ENCODE peak calls at places on chromosomes 6 and 20, in eight cellular contexts. One of them, this sample, is unnamed.

GRCh38 chr6:145139451-145139850 is 595.9 kb downstream of the EPM2A start:
- DNase-seq in skeletal muscle cell: peak
- DNase-seq in AG04449: no peak
- DNase-seq in activated CD8-positive, alpha-beta memory T cell treated with anti-CD3 and anti-CD28 coated beads for 24 hours: no peak
- DNase-seq in activated naive CD8-positive, alpha-beta T cell treated with anti-CD3 and anti-CD28 coated beads, Interleukin-2, amount 10 ng/mL, durations not matched to agents 7 days and 5 days: no peak
- DNase-seq in NAMALWA: no peak
- DNase-seq in LoVo: no peak
- DNase-seq in stimulated activated CD4-positive, alpha-beta T cell treated with anti-CD3 and anti-CD28 coated beads, Interleukin-4, amount 100 ng/mL, for 48 hours: no peak
- DNase-seq in this sample: no peak

GRCh38 chr6:157272866-157273755 is 50.2 kb downstream of the TMEM242 start:
- DNase-seq in LoVo: no peak
- DNase-seq in AG04449: no peak
- DNase-seq in skeletal muscle cell: no peak
- DNase-seq in stimulated activated CD4-positive, alpha-beta T cell treated with anti-CD3 and anti-CD28 coated beads, Interleukin-4, amount 100 ng/mL, for 48 hours: no peak
- DNase-seq in activated CD8-positive, alpha-beta memory T cell treated with anti-CD3 and anti-CD28 coated beads for 24 hours: peak
- DNase-seq in NAMALWA: peak
- DNase-seq in activated naive CD8-positive, alpha-beta T cell treated with anti-CD3 and anti-CD28 coated beads, Interleukin-2, amount 10 ng/mL, durations not matched to agents 7 days and 5 days: no peak
- DNase-seq in this sample: no peak

GRCh38 chr20:47540443-47541354 is 39.0 kb downstream of the NCOA3 start:
- DNase-seq in skeletal muscle cell: no peak
- DNase-seq in LoVo: peak
- DNase-seq in activated CD8-positive, alpha-beta memory T cell treated with anti-CD3 and anti-CD28 coated beads for 24 hours: no peak
- DNase-seq in AG04449: no peak
- DNase-seq in NAMALWA: peak
- DNase-seq in activated naive CD8-positive, alpha-beta T cell treated with anti-CD3 and anti-CD28 coated beads, Interleukin-2, amount 10 ng/mL, durations not matched to agents 7 days and 5 days: no peak
- DNase-seq in stimulated activated CD4-positive, alpha-beta T cell treated with anti-CD3 and anti-CD28 coated beads, Interleukin-4, amount 100 ng/mL, for 48 hours: no peak
- DNase-seq in this sample: no peak

GRCh38 chr6:117487831-117488230 is 5.4 kb downstream of the DCBLD1 start:
- DNase-seq in stimulated activated CD4-positive, alpha-beta T cell treated with anti-CD3 and anti-CD28 coated beads, Interleukin-4, amount 100 ng/mL, for 48 hours: no peak
- DNase-seq in NAMALWA: no peak
- DNase-seq in LoVo: no peak
- DNase-seq in activated CD8-positive, alpha-beta memory T cell treated with anti-CD3 and anti-CD28 coated beads for 24 hours: no peak
- DNase-seq in AG04449: no peak
- DNase-seq in skeletal muscle cell: no peak
- DNase-seq in activated naive CD8-positive, alpha-beta T cell treated with anti-CD3 and anti-CD28 coated beads, Interleukin-2, amount 10 ng/mL, durations not matched to agents 7 days and 5 days: no peak
- DNase-seq in this sample: no peak

GRCh38 chr6:160276126-160276525 is 17.5 kb upstream of the SLC22A2 start:
- DNase-seq in stimulated activated CD4-positive, alpha-beta T cell treated with anti-CD3 and anti-CD28 coated beads, Interleukin-4, amount 100 ng/mL, for 48 hours: no peak
- DNase-seq in AG04449: no peak
- DNase-seq in LoVo: no peak
- DNase-seq in activated naive CD8-positive, alpha-beta T cell treated with anti-CD3 and anti-CD28 coated beads, Interleukin-2, amount 10 ng/mL, durations not matched to agents 7 days and 5 days: no peak
- DNase-seq in skeletal muscle cell: no peak
- DNase-seq in activated CD8-positive, alpha-beta memory T cell treated with anti-CD3 and anti-CD28 coated beads for 24 hours: no peak
- DNase-seq in NAMALWA: no peak
- DNase-seq in this sample: no peak

GRCh38 chr6:144749263-144749662 is 464.1 kb downstream of the UTRN start:
- DNase-seq in AG04449: no peak
- DNase-seq in skeletal muscle cell: no peak
- DNase-seq in NAMALWA: no peak
- DNase-seq in activated naive CD8-positive, alpha-beta T cell treated with anti-CD3 and anti-CD28 coated beads, Interleukin-2, amount 10 ng/mL, durations not matched to agents 7 days and 5 days: no peak
- DNase-seq in LoVo: no peak
- DNase-seq in activated CD8-positive, alpha-beta memory T cell treated with anti-CD3 and anti-CD28 coated beads for 24 hours: no peak
- DNase-seq in stimulated activated CD4-positive, alpha-beta T cell treated with anti-CD3 and anti-CD28 coated beads, Interleukin-4, amount 100 ng/mL, for 48 hours: no peak
- DNase-seq in this sample: no peak

GRCh38 chr6:386688-387266 is 4.8 kb upstream of the IRF4 start:
- DNase-seq in LoVo: no peak
- DNase-seq in NAMALWA: no peak
- DNase-seq in stimulated activated CD4-positive, alpha-beta T cell treated with anti-CD3 and anti-CD28 coated beads, Interleukin-4, amount 100 ng/mL, for 48 hours: no peak
- DNase-seq in activated CD8-positive, alpha-beta memory T cell treated with anti-CD3 and anti-CD28 coated beads for 24 hours: no peak
- DNase-seq in skeletal muscle cell: no peak
- DNase-seq in AG04449: no peak
- DNase-seq in activated naive CD8-positive, alpha-beta T cell treated with anti-CD3 and anti-CD28 coated beads, Interleukin-2, amount 10 ng/mL, durations not matched to agents 7 days and 5 days: no peak
- DNase-seq in this sample: no peak

GRCh38 chr6:71367763-71368162 is 79.2 kb downstream of the OGFRL1 start:
- DNase-seq in NAMALWA: no peak
- DNase-seq in skeletal muscle cell: no peak
- DNase-seq in AG04449: no peak
- DNase-seq in stimulated activated CD4-positive, alpha-beta T cell treated with anti-CD3 and anti-CD28 coated beads, Interleukin-4, amount 100 ng/mL, for 48 hours: no peak
- DNase-seq in LoVo: peak
- DNase-seq in activated CD8-positive, alpha-beta memory T cell treated with anti-CD3 and anti-CD28 coated beads for 24 hours: no peak
- DNase-seq in activated naive CD8-positive, alpha-beta T cell treated with anti-CD3 and anti-CD28 coated beads, Interleukin-2, amount 10 ng/mL, durations not matched to agents 7 days and 5 days: no peak
- DNase-seq in this sample: no peak

GRCh38 chr6:35780719-35781118 is at the start of gene CLPSL1:
- DNase-seq in AG04449: no peak
- DNase-seq in NAMALWA: no peak
- DNase-seq in activated naive CD8-positive, alpha-beta T cell treated with anti-CD3 and anti-CD28 coated beads, Interleukin-2, amount 10 ng/mL, durations not matched to agents 7 days and 5 days: no peak
- DNase-seq in stimulated activated CD4-positive, alpha-beta T cell treated with anti-CD3 and anti-CD28 coated beads, Interleukin-4, amount 100 ng/mL, for 48 hours: no peak
- DNase-seq in skeletal muscle cell: no peak
- DNase-seq in LoVo: no peak
- DNase-seq in activated CD8-positive, alpha-beta memory T cell treated with anti-CD3 and anti-CD28 coated beads for 24 hours: no peak
- DNase-seq in this sample: no peak

GRCh38 chr6:165446331-165446730 is 136.9 kb upstream of the C6orf118 start:
- DNase-seq in skeletal muscle cell: no peak
- DNase-seq in AG04449: no peak
- DNase-seq in NAMALWA: no peak
- DNase-seq in activated naive CD8-positive, alpha-beta T cell treated with anti-CD3 and anti-CD28 coated beads, Interleukin-2, amount 10 ng/mL, durations not matched to agents 7 days and 5 days: no peak
- DNase-seq in activated CD8-positive, alpha-beta memory T cell treated with anti-CD3 and anti-CD28 coated beads for 24 hours: no peak
- DNase-seq in LoVo: no peak
- DNase-seq in stimulated activated CD4-positive, alpha-beta T cell treated with anti-CD3 and anti-CD28 coated beads, Interleukin-4, amount 100 ng/mL, for 48 hours: no peak
- DNase-seq in this sample: no peak

GRCh38 chr6:27593200-27593818 is 120.4 kb upstream of the ZNF184 start:
- DNase-seq in AG04449: no peak
- DNase-seq in activated CD8-positive, alpha-beta memory T cell treated with anti-CD3 and anti-CD28 coated beads for 24 hours: no peak
- DNase-seq in LoVo: no peak
- DNase-seq in stimulated activated CD4-positive, alpha-beta T cell treated with anti-CD3 and anti-CD28 coated beads, Interleukin-4, amount 100 ng/mL, for 48 hours: no peak
- DNase-seq in skeletal muscle cell: no peak
- DNase-seq in NAMALWA: no peak
- DNase-seq in activated naive CD8-positive, alpha-beta T cell treated with anti-CD3 and anti-CD28 coated beads, Interleukin-2, amount 10 ng/mL, durations not matched to agents 7 days and 5 days: no peak
- DNase-seq in this sample: no peak

GRCh38 chr6:150723857-150724256 is 124.2 kb downstream of the PLEKHG1 start:
- DNase-seq in LoVo: no peak
- DNase-seq in skeletal muscle cell: no peak
- DNase-seq in activated CD8-positive, alpha-beta memory T cell treated with anti-CD3 and anti-CD28 coated beads for 24 hours: no peak
- DNase-seq in AG04449: no peak
- DNase-seq in NAMALWA: no peak
- DNase-seq in stimulated activated CD4-positive, alpha-beta T cell treated with anti-CD3 and anti-CD28 coated beads, Interleukin-4, amount 100 ng/mL, for 48 hours: no peak
- DNase-seq in activated naive CD8-positive, alpha-beta T cell treated with anti-CD3 and anti-CD28 coated beads, Interleukin-2, amount 10 ng/mL, durations not matched to agents 7 days and 5 days: no peak
- DNase-seq in this sample: no peak

GRCh38 chr6:169763881-169764280 is 12.5 kb downstream of the ERMARD start:
- DNase-seq in NAMALWA: no peak
- DNase-seq in stimulated activated CD4-positive, alpha-beta T cell treated with anti-CD3 and anti-CD28 coated beads, Interleukin-4, amount 100 ng/mL, for 48 hours: no peak
- DNase-seq in AG04449: no peak
- DNase-seq in skeletal muscle cell: no peak
- DNase-seq in activated CD8-positive, alpha-beta memory T cell treated with anti-CD3 and anti-CD28 coated beads for 24 hours: no peak
- DNase-seq in LoVo: no peak
- DNase-seq in activated naive CD8-positive, alpha-beta T cell treated with anti-CD3 and anti-CD28 coated beads, Interleukin-2, amount 10 ng/mL, durations not matched to agents 7 days and 5 days: no peak
- DNase-seq in this sample: no peak

GRCh38 chr20:35404614-35405259 is 7.0 kb downstream of the UQCC1 start:
- DNase-seq in NAMALWA: peak
- DNase-seq in skeletal muscle cell: no peak
- DNase-seq in activated naive CD8-positive, alpha-beta T cell treated with anti-CD3 and anti-CD28 coated beads, Interleukin-2, amount 10 ng/mL, durations not matched to agents 7 days and 5 days: no peak
- DNase-seq in LoVo: no peak
- DNase-seq in activated CD8-positive, alpha-beta memory T cell treated with anti-CD3 and anti-CD28 coated beads for 24 hours: no peak
- DNase-seq in AG04449: no peak
- DNase-seq in stimulated activated CD4-positive, alpha-beta T cell treated with anti-CD3 and anti-CD28 coated beads, Interleukin-4, amount 100 ng/mL, for 48 hours: no peak
- DNase-seq in this sample: no peak

GRCh38 chr20:63500151-63500901 is 1.4 kb upstream of the EEF1A2 start:
- DNase-seq in skeletal muscle cell: no peak
- DNase-seq in stimulated activated CD4-positive, alpha-beta T cell treated with anti-CD3 and anti-CD28 coated beads, Interleukin-4, amount 100 ng/mL, for 48 hours: no peak
- DNase-seq in AG04449: no peak
- DNase-seq in activated CD8-positive, alpha-beta memory T cell treated with anti-CD3 and anti-CD28 coated beads for 24 hours: no peak
- DNase-seq in activated naive CD8-positive, alpha-beta T cell treated with anti-CD3 and anti-CD28 coated beads, Interleukin-2, amount 10 ng/mL, durations not matched to agents 7 days and 5 days: peak
- DNase-seq in LoVo: no peak
- DNase-seq in NAMALWA: no peak
- DNase-seq in this sample: no peak

GRCh38 chr6:147905721-147906120 is 397.2 kb downstream of the SAMD5 start:
- DNase-seq in activated CD8-positive, alpha-beta memory T cell treated with anti-CD3 and anti-CD28 coated beads for 24 hours: no peak
- DNase-seq in NAMALWA: no peak
- DNase-seq in AG04449: peak
- DNase-seq in stimulated activated CD4-positive, alpha-beta T cell treated with anti-CD3 and anti-CD28 coated beads, Interleukin-4, amount 100 ng/mL, for 48 hours: no peak
- DNase-seq in skeletal muscle cell: peak
- DNase-seq in activated naive CD8-positive, alpha-beta T cell treated with anti-CD3 and anti-CD28 coated beads, Interleukin-2, amount 10 ng/mL, durations not matched to agents 7 days and 5 days: no peak
- DNase-seq in LoVo: no peak
- DNase-seq in this sample: no peak